ENCODE peak calls at places on chromosomes 1 and 21, in seven cellular contexts. Q, P, F, K, B, X and U are unnamed samples. For H3K4me1, the result is how much of the 10 kb centered on the place peaks cover.

GRCh38 chr1:39269791-39270342 is 65.4 kb downstream of the MACF1 start:
- DNase-seq in P (no peak), F (no peak), X (no peak), B (no peak), Q (no peak), K (no peak), U (no peak)

GRCh38 chr1:94708811-94709210 is 111.3 kb upstream of the SLC44A3 start:
- DNase-seq in Q (no peak), K (no peak), P (no peak), F (no peak), X (peak), B (no peak), U (no peak)

GRCh38 chr1:43024905-43025304 is 66.2 kb upstream of the SLC2A1 start:
- DNase-seq in K (no peak), B (no peak), Q (no peak), P (no peak), X (no peak), F (no peak), U (no peak)

GRCh38 chr1:111140680-111140967 is 601 bp downstream of the CEPT1 start:
- DNase-seq in K (peak), X (peak), Q (no peak), P (no peak), B (peak), F (no peak), U (peak)

GRCh38 chr1:248000169-248000568 is 13.3 kb upstream of the OR2L5 start:
- DNase-seq in X (no peak), B (no peak), K (no peak), Q (no peak), F (no peak), P (no peak), U (no peak)

GRCh38 chr1:115539736-115540135 is 102.0 kb upstream of the VANGL1 start:
- DNase-seq in K (no peak), Q (no peak), F (no peak), P (no peak), X (no peak), B (no peak), U (no peak)

GRCh38 chr1:214316597-214316996 is 35.6 kb downstream of the SMYD2 start:
- DNase-seq in F (no peak), Q (no peak), B (no peak), P (no peak), K (peak), X (peak), U (no peak)

GRCh38 chr21:26389971-26390641 is 183.0 kb downstream of the CYYR1 start:
- DNase-seq in Q (no peak), B (peak), F (no peak), P (no peak), X (no peak), K (no peak), U (no peak)

GRCh38 chr21:42118901-42119300 is 47.8 kb downstream of the UMODL1 start:
- DNase-seq in F (no peak), Q (no peak), P (no peak), X (no peak), B (no peak), K (no peak), U (no peak)

GRCh38 chr1:28580706-28581530 is 11.1 kb upstream of the RAB42 start:
- DNase-seq in B (no peak), K (peak), X (peak), P (no peak), F (peak), Q (peak), U (peak)

GRCh38 chr1:200291106-200291505 is 118.7 kb downstream of the ZNF281 start:
- DNase-seq in X (no peak), B (no peak), K (no peak), F (no peak), Q (no peak), P (no peak), U (no peak)

GRCh38 chr1:111600886-111601386 is 18.7 kb upstream of the RAP1A start:
- DNase-seq in X (no peak), F (no peak), Q (no peak), K (no peak), P (no peak), B (no peak), U (no peak)

GRCh38 chr1:58859769-58860455 is 76.1 kb upstream of the JUN start:
- DNase-seq in F (no peak), B (no peak), P (no peak), X (no peak), K (no peak), Q (no peak), U (no peak)

GRCh38 chr1:173161510-173162221 is 45.5 kb downstream of the TNFSF4 start:
- DNase-seq in Q (no peak), B (no peak), P (no peak), K (no peak), X (no peak), F (no peak), U (no peak)

GRCh38 chr21:45724345-45724961 is 80.9 kb downstream of the PCBP3 start:
- DNase-seq in X (peak), P (no peak), F (no peak), Q (no peak), K (no peak), B (no peak), U (no peak)

GRCh38 chr1:52635321-52636089 is 2.5 kb downstream of the SHISAL2A start:
- DNase-seq in B (no peak), F (no peak), X (no peak), Q (no peak), K (no peak), P (no peak), U (no peak)

GRCh38 chr1:54980528-54981241 is at the start of gene TMEM61:
- DNase-seq in F (no peak), X (peak), Q (no peak), B (no peak), K (peak), P (no peak), U (no peak)

GRCh38 chr1:45804671-45804973 is 1.2 kb downstream of the MAST2 start:
- DNase-seq in Q (no peak), B (no peak), K (no peak), P (no peak), F (no peak), X (no peak), U (peak)

GRCh38 chr1:47191940-47192457 is 2.2 kb upstream of the PDZK1IP1 start:
- DNase-seq in B (no peak), F (no peak), X (peak), K (no peak), Q (peak), P (no peak), U (peak)

GRCh38 chr1:159076753-159077656 is at the start of gene AIM2:
- DNase-seq in Q (no peak), X (no peak), P (peak), F (peak), K (no peak), B (no peak), U (peak)

GRCh38 chr1:157852476-157852875 is 10.9 kb upstream of the CD5L start:
- DNase-seq in X (no peak), F (no peak), K (no peak), B (no peak), Q (no peak), P (no peak), U (no peak)

GRCh38 chr1:41268154-41268770 is 26.2 kb upstream of the SCMH1 start:
- DNase-seq in Q (peak), F (peak), X (peak), K (peak), P (peak), B (peak), U (peak)

GRCh38 chr1:198922638-198923430 is 284.0 kb downstream of the PTPRC start:
- DNase-seq in K (no peak), F (no peak), P (no peak), Q (no peak), X (no peak), B (no peak), U (no peak)

GRCh38 chr1:178867670-178868069 is 3.2 kb downstream of the ANGPTL1 start:
- DNase-seq in P (no peak), B (no peak), K (no peak), Q (no peak), X (no peak), F (no peak), U (no peak)

GRCh38 chr1:40633563-40634376 is 31.7 kb downstream of the RIMS3 start:
- DNase-seq in X (peak), F (no peak), Q (no peak), P (no peak), K (no peak), B (no peak), U (no peak)

GRCh38 chr1:39128126-39128525 is 76.4 kb upstream of the MACF1 start:
- DNase-seq in P (no peak), F (no peak), X (no peak), K (no peak), B (no peak), Q (no peak), U (no peak)

GRCh38 chr1:32239790-32240139 is 7.3 kb upstream of the FAM167B start:
- DNase-seq in X (no peak), F (no peak), B (no peak), P (no peak), Q (peak), K (no peak), U (no peak)

GRCh38 chr1:32240140-32240951 is 6.7 kb upstream of the FAM167B start:
- DNase-seq in Q (peak), F (peak), B (peak), K (peak), X (peak), P (peak), U (peak)

GRCh38 chr1:32241011-32241763 is 5.8 kb upstream of the FAM167B start:
- DNase-seq in Q (peak), X (peak), B (peak), F (peak), K (peak), P (no peak), U (no peak)

GRCh38 chr1:32242341-32242851 is 4.6 kb upstream of the FAM167B start:
- DNase-seq in B (no peak), K (peak), F (no peak), Q (no peak), X (peak), P (no peak), U (no peak)

GRCh38 chr1:32239335-32239734 is 7.7 kb upstream of the FAM167B start:
- DNase-seq in F (no peak), P (no peak), X (peak), Q (no peak), K (peak), B (no peak), U (no peak)
- H3K4me1 ChIP-seq in F (under half), P (under half), X (under half), Q (under half), K (under half), B (half or more), U (under half)

DNA sequence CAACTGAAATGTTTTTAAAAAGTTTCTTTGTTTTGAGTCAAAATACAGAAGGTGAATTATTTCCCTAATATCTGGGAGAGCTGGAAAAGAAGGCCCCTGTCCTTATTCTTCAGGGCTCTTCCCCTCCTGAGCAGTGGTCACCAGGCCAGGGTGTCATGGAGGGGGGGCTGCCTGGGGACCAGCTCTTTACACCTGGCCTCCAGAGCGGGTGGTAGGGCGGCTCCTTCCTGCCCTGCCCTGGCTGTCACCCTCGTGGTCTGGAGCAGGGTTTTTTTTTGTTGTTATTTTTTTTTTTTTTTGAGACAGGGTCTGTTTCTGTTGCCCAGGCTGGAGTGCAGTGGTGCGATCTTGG is 6.6 kb downstream of the SKI start:
- DNase-seq in F (no peak), P (no peak), Q (no peak), B (no peak), K (peak), X (no peak), U (no peak)
- H3K4me1 ChIP-seq in F (half or more), P (half or more), Q (half or more), B (half or more), K (under half), X (under half), U (under half)

DNA sequence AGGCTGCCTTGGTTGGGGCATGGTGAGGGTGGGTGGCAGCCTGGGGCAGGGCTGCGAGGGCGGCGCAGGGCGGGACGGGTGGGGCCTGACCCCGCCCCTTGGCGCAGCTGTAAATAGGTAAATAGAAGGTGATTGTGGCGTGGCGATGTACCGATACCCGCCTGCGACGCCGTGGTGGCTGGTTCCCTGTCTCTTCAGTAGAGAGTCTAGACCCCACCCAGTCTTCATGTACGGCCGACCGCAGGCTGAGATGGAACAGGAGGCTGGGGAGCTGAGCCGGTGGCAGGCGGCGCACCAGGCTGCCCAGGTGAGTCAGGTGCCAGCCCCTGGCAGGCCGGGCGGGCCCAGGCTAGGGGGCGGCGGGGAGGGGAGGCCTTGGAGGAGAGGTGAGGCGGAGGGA is at the start of gene KLF17:
- DNase-seq in B (no peak), K (no peak), F (no peak), X (no peak), P (no peak), Q (no peak), U (no peak)
- H3K4me1 ChIP-seq in B (under half), K (under half), F (under half), X (under half), P (under half), Q (under half), U (under half)

DNA sequence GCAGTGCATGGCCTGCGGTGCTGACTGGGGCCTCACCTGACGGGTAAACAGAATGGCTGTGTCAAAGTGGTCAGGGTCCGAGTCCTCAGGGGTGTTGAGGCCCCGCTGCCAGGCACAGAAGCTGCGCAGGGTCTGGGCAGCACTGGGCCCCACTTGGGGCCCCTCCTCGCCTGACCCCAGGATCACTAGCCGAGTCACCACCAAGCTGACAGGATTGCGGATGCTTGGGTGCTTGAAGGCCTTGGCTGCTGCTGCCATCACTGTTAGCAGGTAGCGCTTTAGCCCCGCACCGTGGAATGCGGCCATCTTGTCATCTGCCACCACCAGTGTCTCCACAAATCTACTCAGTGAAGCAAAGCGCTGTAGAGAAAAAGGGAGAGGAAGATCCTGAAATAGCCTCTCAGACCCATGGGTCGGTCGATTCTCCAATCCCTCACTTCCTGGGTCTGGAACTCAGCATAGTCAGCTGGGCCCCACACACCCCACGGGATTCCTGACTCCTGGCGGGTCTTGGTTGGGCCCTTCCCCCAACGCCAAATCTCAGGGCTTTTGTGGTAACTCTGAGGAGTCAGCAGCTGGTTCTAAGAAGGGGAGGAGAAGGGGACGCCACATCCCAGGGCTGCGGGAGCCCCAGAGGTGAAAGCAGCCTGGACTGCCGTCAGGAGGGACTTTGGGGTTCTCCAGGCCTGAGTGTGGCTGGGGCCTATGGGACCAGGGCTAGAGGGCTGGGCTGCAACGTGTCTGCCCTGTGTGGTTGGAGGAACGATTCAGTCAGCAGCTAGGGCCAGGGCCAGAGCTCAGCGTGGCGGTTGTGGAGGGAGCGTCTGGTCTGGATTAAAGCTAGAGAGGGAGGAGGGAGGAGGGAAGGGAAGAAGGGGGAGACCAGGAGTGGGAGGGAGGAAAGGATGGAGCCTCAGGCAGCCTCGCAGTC is 2.1 kb downstream of the ADAMTS4 start:
- DNase-seq in K (peak), P (no peak), X (peak), B (no peak), Q (peak), F (peak), U (no peak)
- H3K4me1 ChIP-seq in K (half or more), P (under half), X (under half), B (under half), Q (under half), F (half or more), U (under half)

GRCh38 chr1:114094303-114094663 is 59.4 kb downstream of the SYT6 start:
- DNase-seq in F (no peak), X (no peak), B (no peak), K (no peak), Q (no peak), P (no peak), U (no peak)

GRCh38 chr1:114093624-114094302 is 59.9 kb downstream of the SYT6 start:
- DNase-seq in X (no peak), F (no peak), P (no peak), Q (no peak), K (no peak), B (no peak), U (no peak)

GRCh38 chr1:114089502-114090138 is 64.0 kb downstream of the SYT6 start:
- DNase-seq in Q (no peak), B (no peak), F (no peak), X (no peak), P (no peak), K (no peak), U (no peak)

GRCh38 chr1:114091711-114092110 is 62.0 kb downstream of the SYT6 start:
- DNase-seq in X (no peak), P (no peak), B (no peak), K (no peak), Q (no peak), F (no peak), U (no peak)

DNA sequence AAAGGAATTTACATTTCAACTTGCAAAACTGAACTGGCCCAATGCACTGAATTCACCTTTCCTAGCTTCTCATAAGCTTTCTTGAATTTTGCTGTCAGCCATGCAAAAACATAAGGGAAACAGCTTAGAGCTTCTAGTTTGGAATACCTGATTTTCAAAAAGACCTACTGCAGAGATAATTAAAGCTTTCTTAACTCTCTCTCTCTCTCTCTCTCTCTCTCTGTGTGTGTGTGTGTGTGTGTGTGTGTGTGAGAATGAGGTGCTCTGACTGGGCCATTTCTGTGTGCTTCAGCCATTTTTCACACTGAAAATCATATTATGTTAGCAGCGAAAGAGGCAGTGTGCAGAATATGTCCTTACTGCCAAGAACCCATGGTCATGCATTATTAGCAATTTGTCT is 61.6 kb downstream of the SYT6 start:
- DNase-seq in B (no peak), X (no peak), Q (no peak), F (no peak), P (no peak), K (no peak), U (no peak)
- H3K4me1 ChIP-seq in B (under half), X (under half), Q (under half), F (under half), P (under half), K (under half), U (under half)

GRCh38 chr1:204261746-204262505 is 48.1 kb upstream of the GOLT1A start:
- DNase-seq in K (no peak), F (no peak), P (no peak), Q (no peak), B (no peak), X (no peak), U (no peak)

GRCh38 chr1:204262506-204263239 is 48.9 kb upstream of the GOLT1A start:
- DNase-seq in P (no peak), X (no peak), K (no peak), Q (no peak), F (no peak), B (no peak), U (no peak)

GRCh38 chr1:204264805-204265204 is 51.0 kb upstream of the GOLT1A start:
- DNase-seq in K (no peak), Q (no peak), X (no peak), B (no peak), F (no peak), P (no peak), U (no peak)

GRCh38 chr1:204261266-204261665 is 47.5 kb upstream of the GOLT1A start:
- DNase-seq in X (no peak), B (no peak), P (no peak), Q (no peak), K (no peak), F (no peak), U (no peak)

GRCh38 chr1:204263240-204263848 is 49.6 kb upstream of the GOLT1A start:
- DNase-seq in P (no peak), K (no peak), Q (no peak), X (no peak), F (no peak), B (no peak), U (no peak)
- H3K4me1 ChIP-seq in P (under half), K (under half), Q (under half), X (under half), F (under half), B (under half), U (under half)

GRCh38 chr1:243946946-243947345 is 96.9 kb upstream of the AKT3 start:
- DNase-seq in B (no peak), F (no peak), Q (no peak), X (peak), P (peak), K (peak), U (no peak)

GRCh38 chr1:243946253-243946652 is 96.2 kb upstream of the AKT3 start:
- DNase-seq in Q (no peak), X (no peak), B (no peak), F (no peak), K (no peak), P (no peak), U (no peak)

GRCh38 chr1:243945727-243946126 is 95.7 kb upstream of the AKT3 start:
- DNase-seq in F (no peak), P (no peak), B (no peak), X (no peak), K (no peak), Q (no peak), U (no peak)

GRCh38 chr1:243944429-243945160 is 94.6 kb upstream of the AKT3 start:
- DNase-seq in F (no peak), Q (no peak), K (peak), P (no peak), B (peak), X (peak), U (no peak)

GRCh38 chr1:243950166-243950565 is 100.1 kb upstream of the AKT3 start:
- DNase-seq in B (peak), X (no peak), P (no peak), Q (no peak), K (no peak), F (no peak), U (no peak)
- H3K4me1 ChIP-seq in B (under half), X (under half), P (under half), Q (under half), K (under half), F (under half), U (under half)

GRCh38 chr1:67749263-67749843 is 64.4 kb downstream of the GADD45A start:
- DNase-seq in B (no peak), P (no peak), K (peak), X (peak), Q (no peak), F (no peak), U (no peak)

GRCh38 chr1:67748147-67748546 is 63.1 kb downstream of the GADD45A start:
- DNase-seq in X (no peak), B (no peak), Q (no peak), K (no peak), P (no peak), F (no peak), U (no peak)

GRCh38 chr1:67748630-67749029 is 63.6 kb downstream of the GADD45A start:
- DNase-seq in F (no peak), Q (no peak), P (no peak), X (no peak), K (no peak), B (no peak), U (no peak)

GRCh38 chr1:67746299-67746698 is 61.3 kb downstream of the GADD45A start:
- DNase-seq in F (no peak), Q (peak), B (no peak), P (no peak), X (peak), K (peak), U (no peak)

GRCh38 chr1:67747667-67748066 is 62.7 kb downstream of the GADD45A start:
- DNase-seq in Q (no peak), K (no peak), X (no peak), F (no peak), P (no peak), B (no peak), U (no peak)
- H3K4me1 ChIP-seq in Q (half or more), K (half or more), X (under half), F (under half), P (under half), B (half or more), U (under half)